ENCODE peak calls at places on chromosomes 7 and 10, in seven cellular contexts. V is NB4, O is WTC11, I is B cell, S is breast epithelium, C is heart left ventricle, G is GM12865. X is an unnamed sample.

GRCh38 chr7:27172823-27173411 is 1.2 kb downstream of the HOXA10 start:
- DNase-seq in V (peak), O (no peak), I (no peak), S (no peak), C (no peak), G (no peak), X (peak)

GRCh38 chr7:152383341-152384234 is 52.2 kb downstream of the KMT2C start:
- DNase-seq in V (no peak), O (no peak), I (no peak), S (no peak), C (no peak), G (no peak), X (peak)

GRCh38 chr10:21572578-21572977 is 38.5 kb downstream of the MLLT10 start:
- DNase-seq in V (no peak), O (no peak), I (no peak), S (no peak), C (peak), G (no peak), X (peak)

GRCh38 chr10:48627984-48628609 is 23.2 kb upstream of the ARHGAP22 start:
- DNase-seq in V (no peak), O (no peak), I (no peak), S (no peak), C (no peak), G (no peak), X (no peak)

GRCh38 chr7:100061518-100062193 is 12.1 kb downstream of the ZSCAN21 start:
- DNase-seq in V (no peak), O (no peak), I (no peak), S (no peak), C (no peak), G (no peak), X (no peak)

GRCh38 chr10:6244510-6244909 is 41.8 kb downstream of the PFKFB3 start:
- DNase-seq in V (no peak), O (no peak), I (no peak), S (no peak), C (no peak), G (no peak), X (no peak)

GRCh38 chr7:31192996-31193395 is 140.9 kb downstream of the ADCYAP1R1 start:
- DNase-seq in V (peak), O (peak), I (no peak), S (peak), C (peak), G (peak), X (peak)

GRCh38 chr7:21278944-21279343 is 148.9 kb upstream of the SP4 start:
- DNase-seq in V (no peak), O (no peak), I (no peak), S (no peak), C (no peak), G (no peak), X (no peak)

GRCh38 chr7:6306471-6306870 is 34.0 kb upstream of the CYTH3 start:
- DNase-seq in V (no peak), O (no peak), I (no peak), S (no peak), C (no peak), G (no peak), X (peak)

GRCh38 chr10:132616170-132616994 is 78.8 kb downstream of the INPP5A start:
- DNase-seq in V (no peak), O (no peak), I (no peak), S (no peak), C (no peak), G (no peak), X (no peak)

DNA sequence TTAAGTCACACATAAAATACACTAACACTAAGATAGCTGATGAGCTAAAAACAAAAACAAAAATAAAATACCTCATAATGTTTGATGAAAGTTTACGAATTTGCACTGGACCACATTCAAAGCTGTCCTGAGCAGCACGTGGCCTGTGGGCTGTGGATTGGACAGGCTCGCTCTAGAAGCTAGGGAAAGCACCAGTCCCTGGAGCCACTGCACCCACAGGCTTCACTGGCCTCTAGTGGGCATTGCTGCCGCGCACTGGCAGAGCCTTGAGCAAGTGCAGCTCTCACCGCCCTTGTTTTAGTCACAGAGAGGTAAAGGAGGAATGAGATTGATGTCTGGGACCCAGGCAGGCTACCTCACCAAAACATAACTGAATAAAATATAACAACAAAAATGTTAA is 67.6 kb downstream of the PAX2 start:
- DNase-seq in V (no peak), O (no peak), I (no peak), S (no peak), C (no peak), G (no peak), X (peak)
- TF ChIP-seq CTCF in V (peak), O (no peak), I (no peak), S (no peak), C (no peak), G (no peak), X (no peak)

GRCh38 chr7:154698726-154699291 is 304.1 kb downstream of the PAXIP1 start:
- DNase-seq in V (peak), O (no peak), I (no peak), S (no peak), C (no peak), G (peak), X (no peak)
- TF ChIP-seq CTCF in V (peak), O (no peak), I (no peak), S (no peak), C (no peak), G (peak), X (no peak)

GRCh38 chr7:19830604-19831003 is 57.2 kb upstream of the TMEM196 start:
- DNase-seq in V (no peak), O (no peak), I (no peak), S (no peak), C (no peak), G (no peak), X (no peak)
- TF ChIP-seq CTCF in V (no peak), O (no peak), I (no peak), S (no peak), C (no peak), G (no peak), X (no peak)

DNA sequence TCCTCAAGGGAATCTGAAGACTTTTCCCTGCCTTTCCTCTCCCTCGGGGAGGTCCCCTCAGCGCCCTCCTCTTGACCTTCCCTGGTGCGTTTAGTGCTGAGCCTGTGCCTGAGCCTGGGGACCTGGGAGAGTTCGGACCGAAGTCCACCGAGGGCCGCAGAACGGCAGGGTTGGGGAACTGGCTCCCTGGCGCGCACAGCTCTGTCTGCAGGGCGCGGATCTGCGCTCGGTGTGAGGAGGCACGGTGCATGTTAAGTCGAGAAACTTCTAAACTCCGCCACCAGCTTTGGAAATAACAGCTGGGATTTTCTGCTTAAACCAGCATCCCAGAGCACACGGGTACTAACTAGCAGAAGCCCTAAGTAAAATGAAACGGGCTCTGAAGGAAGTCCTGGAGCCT is 44.2 kb upstream of the SLC29A4 start:
- DNase-seq in V (no peak), O (no peak), I (no peak), S (no peak), C (no peak), G (no peak), X (no peak)
- TF ChIP-seq CTCF in V (no peak), O (no peak), I (no peak), S (no peak), C (no peak), G (no peak), X (no peak)